ENCODE peak calls at places on chromosome 13, in four cellular contexts. One of them, this sample, is unnamed.
A peak's percentile ranks its signal among the peaks of the same experiment; 100 is the strongest.

GRCh38 chr13:31011193-31011860 is 78.9 kb downstream of the TEX26 start:
- DNase-seq in H1: no peak
- DNase-seq in HepG2: no peak
- DNase-seq in K562: no peak
- DNase-seq in this sample: no peak

GRCh38 chr13:41995946-41996345 is 35.0 kb upstream of the VWA8 start:
- DNase-seq in HepG2: peak; percentile 4
- DNase-seq in K562: peak; percentile 68
- DNase-seq in H1: no peak
- DNase-seq in this sample: no peak

GRCh38 chr13:87259479-87260083 is 411.6 kb upstream of the SLITRK5 start:
- DNase-seq in HepG2: peak; percentile 8
- DNase-seq in H1: no peak
- DNase-seq in K562: no peak
- DNase-seq in this sample: no peak

GRCh38 chr13:42970824-42971669 is 21.0 kb downstream of the EPSTI1 start:
- DNase-seq in HepG2: peak; percentile 53
- DNase-seq in H1: peak; percentile 58
- DNase-seq in K562: peak; percentile 46
- DNase-seq in this sample: no peak

GRCh38 chr13:97781891-97782305 is 171.6 kb upstream of the IPO5 start:
- DNase-seq in H1: no peak
- DNase-seq in K562: no peak
- DNase-seq in HepG2: no peak
- DNase-seq in this sample: no peak

GRCh38 chr13:80342541-80343371 is 1.8 kb upstream of the SPRY2 start:
- DNase-seq in HepG2: peak; percentile 55
- DNase-seq in H1: peak; percentile 96
- DNase-seq in K562: peak; percentile 63
- DNase-seq in this sample: no peak

GRCh38 chr13:25806304-25806974 is 245.4 kb downstream of the SHISA2 start:
- DNase-seq in HepG2: no peak
- DNase-seq in H1: no peak
- DNase-seq in K562: no peak
- DNase-seq in this sample: peak; percentile 25

GRCh38 chr13:38462605-38463004 is 113.0 kb downstream of the UFM1 start:
- DNase-seq in H1: no peak
- DNase-seq in HepG2: no peak
- DNase-seq in K562: no peak
- DNase-seq in this sample: no peak

GRCh38 chr13:97515643-97516042 is 81.7 kb downstream of the RAP2A start:
- DNase-seq in HepG2: no peak
- DNase-seq in K562: no peak
- DNase-seq in H1: no peak
- DNase-seq in this sample: no peak

GRCh38 chr13:31922724-31923123 is 108.8 kb upstream of the FRY start:
- DNase-seq in H1: no peak
- DNase-seq in HepG2: no peak
- DNase-seq in K562: no peak
- DNase-seq in this sample: no peak

GRCh38 chr13:19075418-19075817 is 106.2 kb downstream of the TUBA3C start:
- DNase-seq in HepG2: no peak
- DNase-seq in H1: no peak
- DNase-seq in K562: no peak
- DNase-seq in this sample: no peak

GRCh38 chr13:111253334-111253872 is 67.0 kb upstream of the TEX29 start:
- DNase-seq in H1: peak; percentile 23
- DNase-seq in HepG2: no peak
- DNase-seq in K562: no peak
- DNase-seq in this sample: no peak
- TF ChIP-seq ATF3 in H1: no peak
- TF ChIP-seq ATF3 in HepG2: no peak
- TF ChIP-seq ATF3 in K562: no peak
- TF ChIP-seq ATF3 in this sample: no peak

GRCh38 chr13:114108894-114109293 is 23.5 kb downstream of the RASA3 start:
- DNase-seq in K562: no peak
- DNase-seq in H1: no peak
- DNase-seq in HepG2: no peak
- DNase-seq in this sample: no peak

GRCh38 chr13:114109646-114110045 is 22.8 kb downstream of the RASA3 start:
- DNase-seq in HepG2: no peak
- DNase-seq in K562: no peak
- DNase-seq in H1: no peak
- DNase-seq in this sample: no peak

GRCh38 chr13:114111577-114111976 is 20.8 kb downstream of the RASA3 start:
- DNase-seq in K562: no peak
- DNase-seq in HepG2: no peak
- DNase-seq in H1: no peak
- DNase-seq in this sample: no peak

GRCh38 chr13:114108141-114108761 is 24.2 kb downstream of the RASA3 start:
- DNase-seq in HepG2: no peak
- DNase-seq in H1: no peak
- DNase-seq in K562: no peak
- DNase-seq in this sample: no peak

DNA sequence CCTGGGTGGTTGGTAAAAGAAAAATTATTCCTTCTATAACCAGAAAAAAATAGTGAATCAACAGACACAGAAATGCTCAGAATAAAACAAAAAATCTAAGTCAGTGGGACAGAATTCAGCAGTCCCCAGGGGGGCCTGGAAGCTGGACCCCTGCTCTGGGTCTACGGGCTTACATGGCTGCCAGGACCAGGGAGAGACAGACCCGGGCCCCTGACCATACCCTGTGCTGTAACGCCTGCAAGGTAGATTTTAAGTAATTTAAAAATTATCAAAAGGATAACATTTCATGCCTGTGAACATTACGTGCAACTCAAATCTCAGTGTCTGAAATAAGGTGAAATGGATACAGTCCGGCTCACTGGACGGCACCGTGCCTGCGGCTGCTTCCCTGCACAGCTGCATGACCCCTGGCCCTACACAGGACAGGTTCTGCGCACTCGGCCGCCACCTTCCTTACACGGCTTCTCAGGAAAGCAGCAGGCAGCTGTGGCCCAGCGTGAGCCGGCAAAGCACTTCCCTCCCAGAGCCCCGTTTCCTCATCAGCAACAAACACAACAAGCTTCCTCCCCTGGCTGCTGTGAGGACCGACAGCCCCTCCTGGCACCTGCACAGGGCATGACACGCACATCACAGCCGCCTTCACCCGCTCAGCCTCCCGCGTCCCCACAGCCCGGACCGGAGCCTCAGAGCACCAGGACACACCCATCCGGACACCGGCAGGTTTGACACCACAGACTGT is 22.2 kb downstream of the RASA3 start:
- DNase-seq in H1: no peak
- DNase-seq in K562: no peak
- DNase-seq in HepG2: no peak
- DNase-seq in this sample: no peak
- TF ChIP-seq TAF1 in H1: no peak
- TF ChIP-seq TAF1 in K562: no peak
- TF ChIP-seq TAF1 in HepG2: no peak
- TF ChIP-seq TAF1 in this sample: no peak

GRCh38 chr13:51244637-51245405 is 22.6 kb downstream of the FAM124A start:
- DNase-seq in HepG2: no peak
- DNase-seq in K562: no peak
- DNase-seq in H1: peak; percentile 56
- DNase-seq in this sample: no peak
- TF ChIP-seq RAD21 in HepG2: no peak
- TF ChIP-seq RAD21 in K562: no peak
- TF ChIP-seq RAD21 in H1: no peak
- TF ChIP-seq RAD21 in this sample: no peak

GRCh38 chr13:40980466-40980865 is 38.6 kb downstream of the ELF1 start:
- DNase-seq in K562: no peak
- DNase-seq in H1: no peak
- DNase-seq in HepG2: no peak
- DNase-seq in this sample: no peak
- TF ChIP-seq ATF3 in K562: no peak
- TF ChIP-seq ATF3 in H1: no peak
- TF ChIP-seq ATF3 in HepG2: no peak
- TF ChIP-seq ATF3 in this sample: no peak

DNA sequence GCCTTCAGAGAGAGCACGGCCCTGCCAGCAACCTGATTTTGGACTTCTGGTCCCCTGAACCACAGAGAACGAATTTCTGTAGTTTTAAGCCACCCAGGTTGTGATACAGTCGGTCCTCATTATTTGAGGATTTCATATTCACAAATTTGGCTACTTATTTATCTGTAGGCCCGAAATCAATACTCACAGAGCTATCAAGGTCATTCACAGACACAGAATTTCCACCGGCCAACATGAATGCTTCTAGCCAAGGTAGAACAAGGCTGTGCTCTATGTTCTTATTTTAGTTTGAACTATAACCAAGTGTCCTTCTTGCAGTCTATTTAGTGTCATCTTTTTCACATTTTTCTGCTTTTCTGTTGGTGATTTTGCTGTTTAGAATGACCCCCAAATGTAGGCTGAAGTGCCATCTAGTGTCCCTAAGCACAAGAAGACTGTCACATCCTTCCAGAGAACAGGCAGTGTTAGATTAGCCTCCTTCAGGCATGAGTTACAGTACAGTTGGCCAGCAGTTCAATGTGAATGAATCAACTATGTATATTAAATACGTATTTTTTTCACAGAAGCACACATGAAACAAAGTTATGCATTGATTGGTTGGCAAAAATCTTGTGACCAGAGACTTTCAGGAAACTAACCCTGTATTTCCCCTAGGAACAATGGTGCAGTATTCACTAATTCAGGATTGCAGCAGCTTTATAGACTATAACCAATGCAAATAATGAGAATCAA is 63.5 kb downstream of the C13orf42 start:
- DNase-seq in HepG2: no peak
- DNase-seq in K562: no peak
- DNase-seq in H1: peak; percentile 7
- DNase-seq in this sample: no peak
- TF ChIP-seq TAF1 in HepG2: no peak
- TF ChIP-seq TAF1 in K562: no peak
- TF ChIP-seq TAF1 in H1: no peak
- TF ChIP-seq TAF1 in this sample: no peak

DNA sequence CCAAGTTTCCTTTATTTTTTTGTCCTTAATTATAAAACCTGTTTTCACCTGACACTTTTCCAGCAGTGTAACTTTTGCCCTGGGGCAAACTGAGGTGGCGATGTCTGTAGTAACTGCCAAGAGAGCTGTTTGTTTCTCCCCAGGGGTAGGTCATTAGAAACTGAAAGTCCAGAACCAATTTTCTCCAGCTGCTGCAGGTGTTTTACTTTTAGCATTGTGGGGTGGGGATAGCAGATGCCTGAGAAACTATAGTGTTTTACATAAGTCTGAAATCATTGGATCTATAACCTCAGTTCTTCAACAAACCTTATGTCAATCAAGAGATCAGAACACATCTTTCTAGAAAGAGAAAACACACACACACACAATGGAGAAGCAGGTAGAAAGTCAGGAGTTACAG is 92.7 kb downstream of the LHFPL6 start:
- DNase-seq in H1: no peak
- DNase-seq in HepG2: no peak
- DNase-seq in K562: no peak
- DNase-seq in this sample: peak; percentile 17
- TF ChIP-seq RAD21 in H1: no peak
- TF ChIP-seq RAD21 in HepG2: no peak
- TF ChIP-seq RAD21 in K562: no peak
- TF ChIP-seq RAD21 in this sample: no peak

DNA sequence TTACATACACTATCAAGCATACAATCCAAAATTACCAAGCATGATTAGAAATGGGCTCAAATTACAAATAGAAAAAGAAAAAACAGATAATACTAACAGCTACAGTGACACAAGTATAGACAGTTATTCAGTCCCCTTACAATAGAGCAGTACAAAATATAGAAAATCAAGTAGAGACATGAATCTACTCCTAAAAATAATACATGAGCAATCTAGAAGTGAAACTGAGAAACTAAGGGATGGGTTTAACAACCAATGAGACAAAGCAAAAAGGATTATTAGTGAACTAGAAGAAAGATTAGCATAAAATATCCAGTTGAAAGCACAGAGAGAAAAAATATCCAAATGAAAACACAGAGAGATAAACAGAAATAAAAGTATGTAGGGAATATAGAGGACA is 426.7 kb downstream of the TBC1D4 start:
- DNase-seq in HepG2: no peak
- DNase-seq in H1: no peak
- DNase-seq in K562: no peak
- DNase-seq in this sample: no peak
- TF ChIP-seq ATF3 in HepG2: no peak
- TF ChIP-seq ATF3 in H1: no peak
- TF ChIP-seq ATF3 in K562: no peak
- TF ChIP-seq ATF3 in this sample: no peak

GRCh38 chr13:60645552-60646138 is 248.6 kb downstream of the TDRD3 start:
- DNase-seq in K562: no peak
- DNase-seq in H1: no peak
- DNase-seq in HepG2: no peak
- DNase-seq in this sample: no peak
- TF ChIP-seq TAF1 in K562: no peak
- TF ChIP-seq TAF1 in H1: no peak
- TF ChIP-seq TAF1 in HepG2: no peak
- TF ChIP-seq TAF1 in this sample: no peak